ENCODE peak calls at places on chromosome 16, in seven cellular contexts. C, T, Q, O, K, B and G are unnamed samples.

GRCh38 chr16:67339453-67339852 is 12.8 kb downstream of the LRRC36 start:
- DNase-seq in Q (no peak), O (peak; percentile 36), T (no peak), B (peak; percentile 73), C (no peak), K (no peak), G (no peak)

GRCh38 chr16:50692999-50693781 is at the start of gene NOD2:
- DNase-seq in Q (no peak), K (no peak), T (no peak), C (no peak), B (no peak), O (no peak), G (no peak)

GRCh38 chr16:12057276-12057675 is 80.7 kb downstream of the SNX29 start:
- DNase-seq in O (peak; percentile 22), Q (no peak), T (no peak), B (peak; percentile 70), K (no peak), C (no peak), G (no peak)

GRCh38 chr16:89185062-89185751 is 13.7 kb downstream of the CDH15 start:
- DNase-seq in K (no peak), T (no peak), Q (no peak), O (no peak), B (no peak), C (peak; percentile 52), G (no peak)

GRCh38 chr16:50284131-50284911 is 18.0 kb downstream of the ADCY7 start:
- DNase-seq in B (no peak), C (no peak), K (no peak), T (no peak), O (no peak), Q (no peak), G (no peak)

GRCh38 chr16:69537706-69538080 is 28.1 kb upstream of the NFAT5 start:
- DNase-seq in B (no peak), T (no peak), Q (no peak), O (no peak), C (no peak), K (no peak), G (no peak)

GRCh38 chr16:67673712-67674580 is 7.3 kb downstream of the C16orf86 start:
- DNase-seq in T (no peak), C (no peak), Q (no peak), K (no peak), O (no peak), B (peak; percentile 42), G (no peak)

GRCh38 chr16:66261826-66262225 is 104.7 kb upstream of the CDH5 start:
- DNase-seq in Q (no peak), B (no peak), C (no peak), O (no peak), K (no peak), T (no peak), G (no peak)

GRCh38 chr16:17177968-17178880 is 292.5 kb downstream of the XYLT1 start:
- DNase-seq in C (no peak), Q (no peak), O (peak; percentile 50), B (no peak), K (no peak), T (no peak), G (no peak)

GRCh38 chr16:86158688-86159360 is 259.9 kb downstream of the IRF8 start:
- DNase-seq in C (no peak), Q (no peak), T (no peak), B (no peak), O (no peak), K (no peak), G (no peak)

GRCh38 chr16:78288915-78289314 is 189.5 kb downstream of the WWOX start:
- DNase-seq in C (no peak), B (no peak), Q (no peak), K (no peak), O (no peak), T (no peak), G (no peak)

GRCh38 chr16:85995591-85996461 is 96.9 kb downstream of the IRF8 start:
- DNase-seq in T (no peak), K (no peak), C (no peak), Q (peak; percentile 27), O (no peak), B (no peak), G (no peak)

GRCh38 chr16:1422076-1422475 is 1.5 kb upstream of the UQCC4 start:
- DNase-seq in T (no peak), B (no peak), C (no peak), Q (no peak), K (no peak), O (no peak), G (no peak)

GRCh38 chr16:75262104-75262799 is 10.8 kb upstream of the BCAR1 start:
- DNase-seq in Q (no peak), B (peak; percentile 38), O (no peak), K (no peak), T (no peak), C (no peak), G (no peak)

GRCh38 chr16:20675488-20676267 is 21.8 kb downstream of the ACSM1 start:
- DNase-seq in C (peak; percentile 7), Q (no peak), O (no peak), K (no peak), B (peak; percentile 12), T (no peak), G (no peak)

GRCh38 chr16:85390511-85391174 is 222.5 kb upstream of the GSE1 start:
- DNase-seq in O (peak; percentile 93), B (peak; percentile 96), T (no peak), C (no peak), K (no peak), Q (no peak), G (peak; percentile 77)

GRCh38 chr16:3793161-3793576 is 75.8 kb upstream of the TRAP1 start:
- DNase-seq in O (peak; percentile 24), C (no peak), T (no peak), Q (no peak), K (no peak), B (peak; percentile 23), G (no peak)

GRCh38 chr16:55494994-55495421 is 13.9 kb upstream of the LPCAT2 start:
- DNase-seq in Q (no peak), K (no peak), B (peak; percentile 95), C (no peak), T (no peak), O (peak; percentile 95), G (no peak)

GRCh38 chr16:47617732-47618131 is 156.6 kb downstream of the PHKB start:
- DNase-seq in B (no peak), Q (no peak), C (no peak), K (no peak), O (peak; percentile 63), T (no peak), G (no peak)

GRCh38 chr16:69166221-69166833 is 20.6 kb upstream of the SNTB2 start:
- DNase-seq in T (no peak), Q (no peak), B (peak; percentile 28), K (no peak), C (peak; percentile 17), O (peak; percentile 80), G (no peak)

GRCh38 chr16:87560428-87561199 is 41.7 kb upstream of the JPH3 start:
- DNase-seq in T (no peak), C (no peak), O (no peak), K (no peak), Q (no peak), B (peak; percentile 26), G (no peak)

GRCh38 chr16:83393196-83393981 is 414.4 kb upstream of the HSBP1 start:
- DNase-seq in K (no peak), C (no peak), B (peak; percentile 39), Q (no peak), O (peak; percentile 60), T (no peak), G (no peak)
- TF ChIP-seq CTCF in K (peak; percentile 32), C (no peak), B (peak; percentile 52), Q (no peak), O (no peak), T (no peak), G (no peak)

DNA sequence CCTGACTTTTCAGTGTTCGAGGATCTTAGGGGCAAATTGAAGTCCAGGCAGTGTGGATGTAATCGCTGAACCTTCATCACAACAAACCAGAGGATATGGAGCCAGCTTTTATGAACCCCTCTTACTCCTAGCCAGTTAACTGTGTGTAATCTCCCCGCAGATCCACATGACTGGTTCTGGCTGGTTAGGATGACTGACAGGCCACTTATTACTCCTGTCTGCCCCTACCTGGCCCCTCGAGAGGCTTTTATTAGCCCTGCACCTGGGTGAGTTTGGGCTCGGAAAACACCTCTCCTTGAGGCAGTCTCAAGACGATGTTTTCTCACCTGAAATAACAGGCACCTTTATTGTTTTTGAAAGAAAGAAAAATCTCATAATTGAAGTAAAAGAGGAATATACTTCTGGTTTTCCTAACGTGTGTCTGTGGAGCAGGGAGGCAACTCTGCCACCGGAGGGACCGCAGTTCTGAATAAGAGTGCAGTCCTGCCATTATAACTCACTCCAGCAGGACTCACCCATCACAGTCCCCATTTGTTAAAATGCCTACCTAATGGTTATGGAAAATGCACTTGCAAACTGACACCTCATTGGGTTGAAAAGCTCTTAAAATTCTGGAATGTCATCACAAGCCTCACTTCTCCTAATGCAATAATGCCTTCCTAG is 291.9 kb upstream of the N4BP1 start:
- DNase-seq in C (no peak), B (no peak), T (no peak), O (no peak), K (no peak), Q (no peak), G (no peak)
- TF ChIP-seq CTCF in C (no peak), B (no peak), T (no peak), O (peak; percentile 7), K (peak; percentile 25), Q (no peak), G (no peak)

GRCh38 chr16:25141648-25142047 is 30.1 kb downstream of the LCMT1 start:
- DNase-seq in B (no peak), Q (no peak), O (peak; percentile 60), K (no peak), C (no peak), T (no peak), G (no peak)
- TF ChIP-seq CTCF in B (no peak), Q (no peak), O (no peak), K (no peak), C (no peak), T (no peak), G (no peak)

GRCh38 chr16:31074073-31074813 is at the start of the genes ZNF646 and ZNF668:
- DNase-seq in K (peak; percentile 92), C (peak; percentile 99), Q (peak; percentile 86), T (peak; percentile 92), B (peak; percentile 100), O (peak; percentile 100), G (peak; percentile 90)

GRCh38 chr16:31073073-31073822 is 792 bp downstream of the ZNF668 start:
- DNase-seq in O (peak; percentile 94), Q (peak; percentile 85), B (peak; percentile 92), T (peak; percentile 55), C (peak; percentile 80), K (peak; percentile 81), G (peak; percentile 77)

GRCh38 chr16:31073823-31074072 is 292 bp downstream of the ZNF668 start:
- DNase-seq in B (no peak), K (no peak), C (no peak), Q (no peak), O (no peak), T (no peak), G (no peak)

GRCh38 chr16:31076319-31076718 is 2.1 kb downstream of the ZNF646 start:
- DNase-seq in T (no peak), Q (no peak), C (no peak), B (no peak), O (no peak), K (no peak), G (no peak)

DNA sequence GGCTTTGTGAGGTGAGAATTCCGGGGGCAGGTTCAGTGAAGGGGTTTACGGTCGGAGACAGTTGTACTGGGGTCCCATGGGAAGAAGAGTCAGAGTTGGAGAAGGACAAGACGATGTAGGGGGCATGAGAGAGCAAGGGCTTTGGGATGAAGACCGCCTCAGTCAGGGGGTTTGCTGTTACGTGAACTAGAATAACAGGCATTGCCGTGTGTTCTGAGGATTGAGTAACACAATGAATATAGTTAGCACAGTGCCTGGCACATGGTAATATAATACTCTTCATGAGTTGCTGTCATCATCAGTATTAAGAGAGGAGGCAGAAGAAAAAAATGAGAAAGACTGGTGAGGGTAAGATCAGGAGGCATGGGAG is 577 bp downstream of the ZNF646 start:
- DNase-seq in C (no peak), K (no peak), O (no peak), B (peak; percentile 41), Q (no peak), T (no peak), G (no peak)
- TF ChIP-seq CTCF in C (no peak), K (no peak), O (no peak), B (no peak), Q (no peak), T (no peak), G (no peak)